ENCODE peak calls at places on chromosomes 16 and 17, in nine cellular contexts. R, B, F, I, H, L, X, Y and P are unnamed samples.

GRCh38 chr17:78759969-78760352 is 22.1 kb downstream of the CYTH1 start:
- DNase-seq in R (no peak), L (no peak), F (no peak), I (no peak), H (no peak), B (no peak), Y (no peak), X (no peak), P (peak; percentile 84)

GRCh38 chr17:36085710-36086268 is 4.2 kb downstream of the CCL3 start:
- DNase-seq in Y (no peak), I (peak; percentile 37), X (no peak), B (no peak), R (no peak), F (peak; percentile 29), L (no peak), H (no peak), P (no peak)

GRCh38 chr16:72172105-72173034 is at the start of gene PMFBP1:
- DNase-seq in Y (no peak), X (peak; percentile 9), F (peak; percentile 96), I (peak; percentile 92), L (peak; percentile 88), R (no peak), H (no peak), B (peak; percentile 81), P (peak; percentile 97)

GRCh38 chr16:2691491-2692248 is 9.3 kb downstream of the KCTD5 start:
- DNase-seq in Y (no peak), L (no peak), H (peak; percentile 68), R (no peak), B (no peak), I (no peak), F (no peak), X (peak; percentile 58), P (no peak)

GRCh38 chr17:65359016-65359415 is 202.4 kb downstream of the AXIN2 start:
- DNase-seq in H (no peak), I (peak; percentile 92), R (no peak), L (peak; percentile 82), Y (no peak), B (peak; percentile 56), F (peak; percentile 98), X (no peak), P (no peak)

GRCh38 chr16:48014349-48015135 is 141.3 kb downstream of the ABCC12 start:
- DNase-seq in B (peak; percentile 98), R (no peak), L (peak; percentile 72), I (peak; percentile 5), X (no peak), F (peak; percentile 82), Y (no peak), H (no peak), P (no peak)

GRCh38 chr16:48194828-48195566 is 39.2 kb upstream of the ABCC12 start:
- DNase-seq in I (no peak), B (peak; percentile 94), X (no peak), L (peak; percentile 53), Y (no peak), F (peak; percentile 41), H (no peak), R (no peak), P (no peak)

GRCh38 chr16:11681526-11681925 is 13.3 kb downstream of the SNN start:
- DNase-seq in H (no peak), L (no peak), R (no peak), X (no peak), F (no peak), I (no peak), Y (no peak), B (no peak), P (peak; percentile 94)

GRCh38 chr17:1882836-1883235 is 53.0 kb downstream of the RPA1 start:
- DNase-seq in L (peak; percentile 20), F (no peak), X (no peak), H (no peak), B (peak; percentile 3), I (peak; percentile 69), R (peak; percentile 23), Y (no peak), P (peak; percentile 41)

GRCh38 chr17:52158450-52159042 is at the start of gene CA10:
- DNase-seq in H (no peak), I (no peak), L (no peak), Y (no peak), F (no peak), R (no peak), X (peak; percentile 17), B (no peak), P (no peak)

GRCh38 chr17:151886-152859 is 14.8 kb downstream of the SCGB1C2 start:
- DNase-seq in R (no peak), L (no peak), F (no peak), Y (no peak), I (peak; percentile 45), H (peak; percentile 36), B (no peak), X (no peak), P (no peak)

GRCh38 chr17:3894927-3895343 is 2.1 kb upstream of the CAMKK1 start:
- DNase-seq in X (peak; percentile 23), Y (peak; percentile 21), R (no peak), I (peak; percentile 32), B (no peak), L (no peak), H (no peak), F (peak; percentile 84), P (no peak)

GRCh38 chr16:27406729-27407128 is 4.8 kb downstream of the IL21R start:
- DNase-seq in Y (no peak), F (no peak), H (no peak), B (no peak), X (no peak), R (no peak), L (no peak), I (no peak), P (no peak)

GRCh38 chr17:7380321-7380720 is 568 bp upstream of the TNK1 start:
- DNase-seq in X (no peak), F (no peak), R (no peak), L (no peak), I (peak; percentile 81), B (no peak), H (no peak), Y (no peak), P (no peak)

GRCh38 chr17:80682372-80682771 is 137.7 kb downstream of the RPTOR start:
- DNase-seq in X (no peak), R (no peak), Y (no peak), B (no peak), H (no peak), I (no peak), F (no peak), L (no peak), P (no peak)

GRCh38 chr16:23280483-23280967 is 21.6 kb upstream of the SCNN1B start:
- DNase-seq in L (peak; percentile 3), R (no peak), B (peak; percentile 80), H (no peak), F (peak; percentile 44), X (no peak), Y (no peak), I (peak; percentile 39), P (no peak)

GRCh38 chr17:41503202-41503601 is 2.2 kb downstream of the KRT13 start:
- DNase-seq in I (no peak), Y (no peak), H (no peak), L (no peak), X (no peak), B (no peak), F (no peak), R (no peak), P (no peak)

GRCh38 chr17:9044796-9045470 is 23.6 kb downstream of the NTN1 start:
- DNase-seq in X (no peak), L (no peak), I (peak; percentile 25), H (no peak), Y (no peak), B (no peak), R (no peak), F (no peak), P (no peak)

GRCh38 chr17:61403846-61404701 is 4.4 kb downstream of the TBX2 start:
- DNase-seq in B (peak; percentile 40), Y (no peak), L (no peak), X (no peak), I (no peak), R (no peak), H (no peak), F (no peak), P (no peak)